ENCODE peak calls at places on chromosomes 6 and 20, in nine cellular contexts. X is T-helper 9 cell, S is NCI-H1436, G is endothelial cell, H is left colon, Z is HTR-8/SVneo, Q is psoas muscle, T is hepatocyte, Y is NCI-H1417. M is an unnamed sample.

GRCh38 chr6:158816329-158816728 is 2.8 kb downstream of the EZR start:
- DNase-seq in H (peak), G (no peak), Y (no peak), Q (no peak), T (no peak), S (no peak), X (no peak), Z (no peak), M (no peak)

GRCh38 chr20:63648190-63648589 is 5.0 kb downstream of the STMN3 start:
- DNase-seq in G (no peak), X (no peak), H (no peak), T (no peak), Y (no peak), Q (no peak), S (no peak), Z (no peak), M (no peak)

GRCh38 chr20:17631576-17632319 is 50.3 kb downstream of the RRBP1 start:
- DNase-seq in S (no peak), Q (no peak), T (no peak), G (no peak), H (no peak), X (no peak), Y (no peak), Z (no peak), M (no peak)

GRCh38 chr6:137056121-137056880 is 11.5 kb upstream of the IL20RA start:
- DNase-seq in Q (no peak), G (no peak), H (no peak), Z (no peak), X (no peak), S (no peak), Y (no peak), T (no peak), M (no peak)

GRCh38 chr6:18680842-18681241 is 293.7 kb downstream of the RNF144B start:
- DNase-seq in G (no peak), T (no peak), X (no peak), Q (no peak), S (no peak), H (no peak), Y (no peak), Z (no peak), M (no peak)

GRCh38 chr6:81668615-81669047 is 83.8 kb downstream of the TENT5A start:
- DNase-seq in Z (no peak), X (no peak), S (no peak), H (no peak), T (no peak), Y (no peak), Q (no peak), G (no peak), M (no peak)

GRCh38 chr20:52783769-52784168 is 188.4 kb upstream of the TSHZ2 start:
- DNase-seq in Z (no peak), G (peak), S (no peak), T (no peak), Y (peak), Q (no peak), X (no peak), H (no peak), M (peak)

GRCh38 chr6:16239090-16239797 is 857 bp downstream of the GMPR start:
- DNase-seq in G (peak), Z (peak), Y (peak), X (no peak), T (peak), H (peak), Q (peak), S (no peak), M (peak)

GRCh38 chr6:48474764-48475674 is 364.0 kb upstream of the PTCHD4 start:
- DNase-seq in H (no peak), Z (no peak), T (no peak), G (no peak), Q (no peak), S (no peak), X (no peak), Y (no peak), M (no peak)

GRCh38 chr6:113076116-113076515 is 729.0 kb downstream of the RFPL4B start:
- DNase-seq in H (no peak), Y (no peak), T (no peak), X (no peak), Z (no peak), S (no peak), Q (no peak), G (no peak), M (no peak)

GRCh38 chr6:38178584-38178886 is 359.0 kb downstream of the ZFAND3 start:
- DNase-seq in T (no peak), G (no peak), X (no peak), H (no peak), Z (no peak), Y (no peak), S (no peak), Q (no peak), M (no peak)

GRCh38 chr6:46794068-46794467 is 879 bp downstream of the MEP1A start:
- DNase-seq in S (no peak), Z (no peak), H (no peak), Q (no peak), T (peak), G (no peak), X (no peak), Y (no peak), M (no peak)

GRCh38 chr6:136672144-136672543 is 120.1 kb downstream of the MAP3K5 start:
- DNase-seq in Q (no peak), H (no peak), T (no peak), G (no peak), X (no peak), Y (no peak), S (no peak), Z (no peak), M (no peak)

GRCh38 chr20:4999788-5000187 is 1.5 kb downstream of the SLC23A2 start:
- DNase-seq in Z (no peak), H (no peak), X (no peak), Y (peak), Q (no peak), T (no peak), S (peak), G (no peak), M (no peak)

GRCh38 chr6:116157391-116157790 is 31.5 kb upstream of the COL10A1 start:
- DNase-seq in Y (no peak), Q (no peak), H (no peak), Z (no peak), X (no peak), S (no peak), T (no peak), G (no peak), M (no peak)

M was measured in EH.